ENCODE peak calls at places on chromosomes 5 and 9, in eight cellular contexts. N is mucosa of descending colon, C is AG09309, K is colonic mucosa, J is PC-9, Q is left ventricle myocardium inferior, U is OCI-LY7, Z is cardiac muscle cell. R is an unnamed sample.

GRCh38 chr9:33718987-33719386 is 76.4 kb upstream of the PRSS3 start:
- DNase-seq in K (no peak), Q (peak; percentile 15), Z (no peak), N (no peak), C (no peak), J (no peak), U (no peak), R (no peak)

GRCh38 chr9:69076550-69076949 is 41.0 kb downstream of the FXN start:
- DNase-seq in N (no peak), K (no peak), U (no peak), C (no peak), Z (no peak), Q (no peak), J (no peak), R (no peak)

GRCh38 chr5:157744055-157745011 is 821 bp downstream of the LSM11 start:
- DNase-seq in C (no peak), Z (peak; percentile 49), J (no peak), N (peak; percentile 61), K (no peak), Q (peak; percentile 23), U (peak; percentile 71), R (no peak)

GRCh38 chr9:24832307-24832706 is 286.6 kb upstream of the IZUMO3 start:
- DNase-seq in N (no peak), U (peak; percentile 23), Z (peak; percentile 51), K (no peak), J (no peak), C (no peak), Q (no peak), R (no peak)

GRCh38 chr5:150498501-150498900 is 9.4 kb upstream of the NDST1 start:
- DNase-seq in U (no peak), Z (no peak), C (no peak), N (no peak), J (no peak), Q (no peak), K (no peak), R (no peak)

GRCh38 chr5:34570143-34570542 is 86.0 kb upstream of the RAI14 start:
- DNase-seq in K (no peak), C (no peak), N (no peak), J (no peak), Q (no peak), Z (no peak), U (no peak), R (no peak)

GRCh38 chr9:79616971-79617370 is 45.2 kb downstream of the TLE4 start:
- DNase-seq in Z (no peak), K (no peak), U (no peak), J (no peak), C (no peak), Q (no peak), N (no peak), R (no peak)

GRCh38 chr5:14082523-14082922 is 60.6 kb upstream of the TRIO start:
- DNase-seq in Z (no peak), N (no peak), K (no peak), U (no peak), J (no peak), Q (no peak), C (no peak), R (no peak)

GRCh38 chr9:120713257-120714087 is 798 bp downstream of the MEGF9 start:
- DNase-seq in C (no peak), U (no peak), Q (peak; percentile 29), Z (no peak), K (peak; percentile 39), N (peak; percentile 61), J (no peak), R (peak; percentile 21)

GRCh38 chr5:155871623-155872022 is 455.3 kb upstream of the SGCD start:
- DNase-seq in Q (no peak), J (no peak), K (no peak), Z (no peak), U (no peak), C (no peak), N (no peak), R (no peak)

GRCh38 chr9:121852646-121853616 is 201.5 kb downstream of the DAB2IP start:
- DNase-seq in Z (no peak), J (no peak), U (no peak), C (no peak), K (no peak), Q (peak; percentile 59), N (no peak), R (no peak)

GRCh38 chr5:1881273-1881586 is 1.5 kb downstream of the IRX4 start:
- DNase-seq in U (no peak), C (no peak), N (no peak), J (no peak), Z (no peak), K (no peak), Q (no peak), R (no peak)

GRCh38 chr9:96585426-96585825 is 34.2 kb downstream of the CDC14B start:
- DNase-seq in U (no peak), Z (no peak), J (no peak), Q (no peak), N (no peak), K (no peak), C (no peak), R (no peak)

GRCh38 chr5:74766348-74766886 is 500 bp downstream of the GFM2 start:
- DNase-seq in C (peak; percentile 33), N (no peak), K (peak; percentile 24), J (peak; percentile 66), U (peak; percentile 60), Q (no peak), Z (peak; percentile 20), R (no peak)

GRCh38 chr9:120336021-120336752 is 243.8 kb downstream of the CDK5RAP2 start:
- DNase-seq in Z (no peak), C (peak; percentile 3), J (no peak), Q (no peak), U (no peak), K (no peak), N (no peak), R (no peak)

GRCh38 chr5:119743927-119744326 is 114.6 kb downstream of the FAM170A start:
- DNase-seq in Z (peak; percentile 67), J (peak; percentile 37), U (peak; percentile 50), C (no peak), K (peak; percentile 30), N (no peak), Q (no peak), R (no peak)
- TF ChIP-seq CTCF in Z (peak; percentile 26), J (peak; percentile 75), U (peak; percentile 82), C (peak; percentile 26), K (peak; percentile 38), N (no peak), Q (no peak), R (peak; percentile 64)

GRCh38 chr5:36708996-36709395 is 102.6 kb downstream of the SLC1A3 start:
- DNase-seq in Q (no peak), Z (no peak), C (no peak), N (no peak), K (no peak), U (no peak), J (no peak), R (no peak)
- TF ChIP-seq CTCF in Q (peak; percentile 31), Z (no peak), C (no peak), N (no peak), K (no peak), U (peak; percentile 20), J (no peak), R (no peak)

GRCh38 chr5:39148983-39149534 is 70.3 kb downstream of the FYB1 start:
- DNase-seq in U (no peak), C (no peak), J (no peak), Q (no peak), Z (no peak), N (no peak), K (no peak), R (no peak)
- TF ChIP-seq CTCF in U (peak; percentile 56), C (peak; percentile 31), J (peak; percentile 76), Q (peak; percentile 35), Z (peak; percentile 34), N (no peak), K (peak; percentile 9), R (peak; percentile 51)

GRCh38 chr9:109249615-109250014 is 71.2 kb downstream of the EPB41L4B start:
- DNase-seq in C (no peak), J (no peak), N (no peak), U (no peak), K (no peak), Q (no peak), Z (no peak), R (no peak)
- TF ChIP-seq CTCF in C (no peak), J (no peak), N (no peak), U (peak; percentile 35), K (no peak), Q (no peak), Z (peak; percentile 2), R (peak; percentile 23)

GRCh38 chr5:54740141-54740540 is 222.6 kb downstream of the SNX18 start:
- DNase-seq in Z (no peak), Q (no peak), U (no peak), N (no peak), J (no peak), C (no peak), K (no peak), R (no peak)

GRCh38 chr5:54743581-54743980 is 226.0 kb downstream of the SNX18 start:
- DNase-seq in U (no peak), K (no peak), C (no peak), Z (no peak), Q (no peak), J (no peak), N (no peak), R (no peak)

GRCh38 chr5:54743997-54744788 is 226.6 kb downstream of the SNX18 start:
- DNase-seq in C (peak; percentile 95), U (peak; percentile 50), J (peak; percentile 95), Q (no peak), Z (no peak), K (peak; percentile 30), N (peak; percentile 35), R (no peak)

GRCh38 chr5:54741711-54742110 is 224.2 kb downstream of the SNX18 start:
- DNase-seq in C (no peak), Z (no peak), Q (no peak), J (no peak), N (no peak), K (no peak), U (no peak), R (no peak)

GRCh38 chr5:54742417-54742889 is 224.9 kb downstream of the SNX18 start:
- DNase-seq in Q (no peak), U (no peak), N (peak; percentile 30), J (peak; percentile 96), K (peak; percentile 44), Z (peak; percentile 39), C (peak; percentile 34), R (no peak)
- TF ChIP-seq CTCF in Q (peak; percentile 38), U (no peak), N (no peak), J (peak; percentile 34), K (no peak), Z (peak; percentile 41), C (peak; percentile 43), R (no peak)

GRCh38 chr9:138053996-138054752 is 176.6 kb downstream of the CACNA1B start:
- DNase-seq in U (peak; percentile 11), Q (no peak), J (no peak), N (no peak), C (no peak), K (no peak), Z (no peak), R (no peak)
- TF ChIP-seq CTCF in U (peak; percentile 33), Q (no peak), J (no peak), N (no peak), C (no peak), K (no peak), Z (no peak), R (no peak)